ENCODE peak calls at places on chromosomes 6 and 20, in four cellular contexts. X is CD8-positive, alpha-beta T cell; Z is NCI-H2171 treated with DMSO at 0.1 percent for 48 hours; U is DMS153. A is an unnamed sample.

GRCh38 chr20:17888044-17888443 is 80.5 kb downstream of the SNX5 start:
- DNase-seq in U (no peak), X (no peak), Z (no peak), A (no peak)

GRCh38 chr6:74606488-74607135 is 599.2 kb downstream of the COL12A1 start:
- DNase-seq in Z (no peak), U (no peak), X (no peak), A (peak; percentile 88)

GRCh38 chr6:136593748-136594490 is 43.7 kb upstream of the MAP7 start:
- DNase-seq in X (peak; percentile 6), Z (no peak), U (no peak), A (peak; percentile 97)

GRCh38 chr6:14068133-14068532 is 49.4 kb upstream of the CD83 start:
- DNase-seq in Z (no peak), U (no peak), X (no peak), A (peak; percentile 78)

GRCh38 chr20:19974621-19975435 is 42.3 kb upstream of the NAA20 start:
- DNase-seq in U (peak; percentile 31), X (no peak), Z (peak; percentile 86), A (peak; percentile 77)

GRCh38 chr20:50303573-50304500 is 113.2 kb downstream of the CEBPB start:
- DNase-seq in U (peak; percentile 71), Z (peak; percentile 81), X (no peak), A (peak; percentile 86)

GRCh38 chr6:124962617-124963415 is 579 bp downstream of the RNF217 start:
- DNase-seq in U (no peak), Z (peak; percentile 68), X (no peak), A (no peak)

GRCh38 chr20:58017970-58018530 is 210.4 kb downstream of the ANKRD60 start:
- DNase-seq in U (no peak), X (no peak), Z (no peak), A (no peak)

GRCh38 chr6:7292856-7293255 is 20.1 kb downstream of the SSR1 start:
- DNase-seq in Z (no peak), U (no peak), X (no peak), A (no peak)

GRCh38 chr20:14434379-14435136 is 97.1 kb upstream of the FLRT3 start:
- DNase-seq in U (no peak), Z (no peak), X (no peak), A (peak; percentile 39)

GRCh38 chr6:24126586-24127192 is 674 bp downstream of the NRSN1 start:
- DNase-seq in X (no peak), U (no peak), Z (peak; percentile 33), A (no peak)

GRCh38 chr6:129440691-129441090 is 269.3 kb downstream of the ARHGAP18 start:
- DNase-seq in U (no peak), Z (no peak), X (no peak), A (no peak)

GRCh38 chr6:46799657-46800056 is 6.5 kb downstream of the MEP1A start:
- DNase-seq in U (no peak), Z (no peak), X (no peak), A (no peak)

GRCh38 chr6:6694825-6695710 is 106.5 kb downstream of the LY86 start:
- DNase-seq in Z (peak; percentile 64), X (no peak), U (no peak), A (no peak)